ENCODE peak calls at places on chromosomes 13 and 19, in five cellular contexts. D, J, C, E and W are unnamed samples.

GRCh38 chr13:33205804-33206221 is 79.7 kb downstream of the STARD13 start:
- DNase-seq in C (peak; percentile 83), J (no peak), D (no peak), E (no peak), W (no peak)

GRCh38 chr19:33811736-33812387 is 15.2 kb downstream of the KCTD15 start:
- DNase-seq in J (no peak), C (no peak), E (no peak), D (no peak), W (no peak)

GRCh38 chr13:108214511-108215383 is 589 bp downstream of the LIG4 start:
- DNase-seq in J (no peak), D (peak; percentile 22), E (no peak), C (no peak), W (no peak)

GRCh38 chr19:54532528-54532927 is 29.9 kb downstream of the LAIR2 start:
- DNase-seq in D (no peak), C (no peak), J (no peak), E (no peak), W (no peak)

GRCh38 chr13:49641810-49642291 is 13.5 kb downstream of the ARL11 start:
- DNase-seq in E (no peak), J (peak; percentile 92), D (peak; percentile 71), C (peak; percentile 45), W (no peak)

GRCh38 chr13:39148513-39148961 is 110.3 kb downstream of the NHLRC3 start:
- DNase-seq in E (no peak), D (peak; percentile 16), J (peak; percentile 71), C (peak; percentile 0), W (no peak)

GRCh38 chr13:44088911-44089851 is 209.5 kb downstream of the LACC1 start:
- DNase-seq in J (peak; percentile 17), C (no peak), E (no peak), D (no peak), W (no peak)

GRCh38 chr19:56692496-56692895 is 20.9 kb upstream of the ZNF835 start:
- DNase-seq in E (no peak), C (no peak), D (no peak), J (no peak), W (no peak)

GRCh38 chr13:98794498-98794897 is 42.0 kb upstream of the SLC15A1 start:
- DNase-seq in E (no peak), C (no peak), J (no peak), D (no peak), W (no peak)

GRCh38 chr13:98239156-98240076 is 62.3 kb upstream of the RNF113B start:
- DNase-seq in E (no peak), D (no peak), C (no peak), J (no peak), W (no peak)

GRCh38 chr19:8654591-8655339 is 24.3 kb downstream of the NFILZ start:
- DNase-seq in D (peak; percentile 79), J (no peak), C (no peak), E (peak; percentile 86), W (peak; percentile 82)